ENCODE peak calls at places on chromosomes 16 and 17, in seven cellular contexts. K is GM12878, F is HCT116, Y is HL-60, T is GM12891, X is SK-N-SH, V is GM23338. M is an unnamed sample.

GRCh38 chr17:5078106-5079028 is at the start of gene ZFP3:
- DNase-seq in F (no peak), V (peak), X (peak), K (peak), T (peak), Y (no peak), M (peak)

GRCh38 chr17:27544350-27545131 is 86.4 kb upstream of the LGALS9 start:
- DNase-seq in X (no peak), T (peak), Y (peak), V (no peak), F (no peak), K (peak), M (no peak)

GRCh38 chr17:83079340-83079747 is at the start of gene METRNL:
- DNase-seq in Y (no peak), F (no peak), V (peak), X (peak), T (peak), K (no peak), M (peak)

GRCh38 chr17:59890720-59891119 is 2.0 kb downstream of the TUBD1 start:
- DNase-seq in X (no peak), T (no peak), Y (no peak), K (no peak), F (no peak), V (no peak), M (no peak)

GRCh38 chr17:77746391-77746790 is 212.1 kb upstream of the TNRC6C start:
- DNase-seq in Y (no peak), T (no peak), X (no peak), F (no peak), K (no peak), V (no peak), M (no peak)

GRCh38 chr16:12011565-12011964 is 35.0 kb downstream of the SNX29 start:
- DNase-seq in V (no peak), Y (no peak), T (no peak), F (no peak), X (no peak), K (no peak), M (no peak)

GRCh38 chr17:28335959-28336871 is 654 bp downstream of the TNFAIP1 start:
- DNase-seq in K (no peak), V (peak), X (peak), T (no peak), F (peak), Y (no peak), M (peak)

GRCh38 chr17:29004081-29004692 is 1.6 kb downstream of the SEZ6 start:
- DNase-seq in F (no peak), X (no peak), Y (no peak), V (peak), T (no peak), K (no peak), M (no peak)

GRCh38 chr17:48505788-48506187 is 25.0 kb downstream of the HOXB1 start:
- DNase-seq in Y (peak), V (no peak), K (peak), F (peak), X (no peak), T (no peak), M (no peak)

GRCh38 chr17:48513097-48513496 is 17.7 kb downstream of the HOXB1 start:
- DNase-seq in K (no peak), V (no peak), Y (no peak), T (no peak), X (no peak), F (no peak), M (no peak)

GRCh38 chr17:50861334-50861676 is 4.8 kb downstream of the TOB1 start:
- DNase-seq in V (no peak), X (no peak), F (no peak), K (no peak), T (no peak), Y (no peak), M (no peak)

GRCh38 chr16:24967074-24967473 is 48.1 kb downstream of the ARHGAP17 start:
- DNase-seq in X (no peak), K (no peak), F (no peak), T (no peak), V (no peak), Y (no peak), M (no peak)

GRCh38 chr17:32802306-32802705 is 74.6 kb downstream of the MYO1D start:
- DNase-seq in F (no peak), V (no peak), X (no peak), T (no peak), K (no peak), Y (no peak), M (no peak)

GRCh38 chr17:78986048-78986648 is 6.4 kb upstream of the LGALS3BP start:
- DNase-seq in V (no peak), K (no peak), T (no peak), F (no peak), X (no peak), Y (peak), M (peak)

GRCh38 chr17:58084317-58084981 is 1.2 kb downstream of the DYNLL2 start:
- DNase-seq in X (peak), K (peak), T (peak), V (peak), F (peak), Y (no peak), M (peak)

GRCh38 chr17:63258785-63259184 is 187.3 kb downstream of the CYB561 start:
- DNase-seq in V (no peak), Y (no peak), T (no peak), F (no peak), K (no peak), X (no peak), M (no peak)

GRCh38 chr16:57533618-57534336 is 2.6 kb downstream of the CCDC102A start:
- DNase-seq in F (no peak), K (no peak), T (no peak), V (no peak), X (peak), Y (no peak), M (no peak)

GRCh38 chr17:36496018-36496789 is 9.7 kb downstream of the ZNHIT3 start:
- DNase-seq in V (no peak), X (no peak), K (no peak), T (no peak), F (no peak), Y (no peak), M (no peak)

GRCh38 chr17:37535906-37536305 is 46.2 kb downstream of the DUSP14 start:
- DNase-seq in V (no peak), F (no peak), Y (no peak), X (no peak), K (no peak), T (no peak), M (no peak)

GRCh38 chr16:84514874-84515835 is 10.7 kb upstream of the MEAK7 start:
- DNase-seq in F (no peak), V (no peak), Y (peak), K (peak), X (no peak), T (peak), M (peak)

GRCh38 chr16:25027781-25028180 is 12.6 kb upstream of the ARHGAP17 start:
- DNase-seq in V (no peak), F (no peak), X (no peak), T (no peak), Y (no peak), K (no peak), M (no peak)

GRCh38 chr17:3732171-3732570 is 8.5 kb downstream of the HASPIN start:
- DNase-seq in Y (no peak), V (no peak), X (no peak), K (peak), T (no peak), F (no peak), M (peak)

GRCh38 chr17:48719642-48720262 is 2.6 kb downstream of the PRAC1 start:
- DNase-seq in F (no peak), K (no peak), Y (no peak), V (peak), T (no peak), X (peak), M (no peak)

GRCh38 chr16:11562941-11563340 is 23.8 kb downstream of the LITAF start:
- DNase-seq in T (no peak), F (no peak), Y (no peak), X (no peak), K (no peak), V (no peak), M (no peak)

GRCh38 chr16:12703935-12704334 is 99.8 kb downstream of the CPPED1 start:
- DNase-seq in T (no peak), Y (no peak), K (no peak), V (no peak), F (no peak), X (no peak), M (no peak)

GRCh38 chr17:82439194-82439828 is 11.2 kb downstream of the CYBC1 start:
- DNase-seq in K (no peak), V (no peak), T (no peak), F (no peak), X (peak), Y (no peak), M (no peak)

GRCh38 chr16:56424791-56425438 is 430 bp downstream of the AMFR start:
- DNase-seq in V (peak), T (peak), Y (no peak), F (no peak), X (peak), K (no peak), M (peak)

GRCh38 chr17:4369557-4370230 is 3.2 kb upstream of the UBE2G1 start:
- DNase-seq in V (no peak), F (no peak), Y (no peak), K (no peak), X (no peak), T (no peak), M (no peak)

GRCh38 chr17:52828621-52829020 is 670.1 kb upstream of the CA10 start:
- DNase-seq in T (no peak), V (peak), K (no peak), Y (no peak), F (no peak), X (no peak), M (no peak)

GRCh38 chr16:67247698-67248400 is 568 bp upstream of the FHOD1 start:
- DNase-seq in Y (no peak), K (no peak), V (no peak), F (no peak), X (no peak), T (no peak), M (no peak)

GRCh38 chr17:55275894-55276804 is 11.4 kb downstream of the HLF start:
- DNase-seq in F (no peak), X (no peak), V (peak), K (no peak), T (no peak), Y (no peak), M (no peak)

DNA sequence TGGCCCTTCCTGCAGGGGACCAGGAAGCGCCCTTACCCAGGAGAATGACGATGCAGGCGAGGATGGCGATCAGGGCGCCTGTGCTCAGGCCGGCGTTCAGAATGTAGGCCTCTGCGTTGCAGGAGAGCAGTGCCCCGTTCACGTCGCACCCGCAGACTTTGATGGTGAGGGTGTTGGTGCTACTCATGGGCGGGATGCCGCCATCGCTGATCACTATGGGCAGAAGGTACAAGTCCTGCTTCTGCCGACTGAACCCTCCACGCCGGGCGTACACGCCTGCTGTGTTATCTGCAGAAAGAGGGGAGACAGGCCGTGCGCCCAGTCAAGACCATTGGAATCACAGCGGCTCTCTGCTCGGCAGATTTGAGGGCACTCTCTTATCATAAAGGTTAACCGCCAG is 171.1 kb downstream of the CDH11 start:
- DNase-seq in F (no peak), K (no peak), Y (no peak), T (no peak), X (no peak), V (no peak), M (no peak)
- TF ChIP-seq POLR2AphosphoS5 in F (no peak), K (no peak), Y (no peak), T (no peak), X (no peak), V (no peak), M (no peak)

GRCh38 chr17:74442670-74443515 is 11.0 kb downstream of the GPRC5C start:
- DNase-seq in T (no peak), V (peak), K (no peak), F (peak), X (peak), Y (peak), M (peak)
- TF ChIP-seq POLR2AphosphoS5 in T (no peak), V (no peak), K (no peak), F (peak), X (no peak), Y (peak), M (peak)

GRCh38 chr17:43020789-43021738 is 1.1 kb downstream of the VAT1 start:
- DNase-seq in X (peak), V (peak), T (no peak), F (no peak), K (no peak), Y (peak), M (peak)
- TF ChIP-seq POLR2AphosphoS5 in X (no peak), V (peak), T (no peak), F (no peak), K (no peak), Y (peak), M (peak)

GRCh38 chr16:4209657-4210056 is 32.2 kb downstream of the SRL start:
- DNase-seq in Y (no peak), V (no peak), F (no peak), X (no peak), T (no peak), K (no peak), M (no peak)

GRCh38 chr16:4212934-4213296 is 29.0 kb downstream of the SRL start:
- DNase-seq in K (no peak), X (no peak), F (peak), V (no peak), Y (no peak), T (no peak), M (no peak)

GRCh38 chr16:4214215-4214621 is 27.7 kb downstream of the SRL start:
- DNase-seq in X (no peak), F (peak), V (no peak), K (no peak), T (no peak), Y (no peak), M (peak)

GRCh38 chr16:4213721-4214120 is 28.2 kb downstream of the SRL start:
- DNase-seq in Y (no peak), F (no peak), V (no peak), T (no peak), X (no peak), K (no peak), M (peak)

GRCh38 chr16:4212207-4212933 is 29.5 kb downstream of the SRL start:
- DNase-seq in T (no peak), F (no peak), Y (no peak), V (no peak), X (no peak), K (no peak), M (no peak)
- TF ChIP-seq POLR2AphosphoS5 in T (no peak), F (no peak), Y (no peak), V (no peak), X (no peak), K (no peak), M (no peak)

GRCh38 chr17:17412331-17412730 is 64.5 kb upstream of the MED9 start:
- DNase-seq in Y (no peak), T (no peak), K (no peak), F (no peak), V (no peak), X (no peak), M (no peak)

GRCh38 chr17:17414316-17414937 is 62.4 kb upstream of the MED9 start:
- DNase-seq in V (no peak), X (no peak), K (no peak), F (no peak), T (no peak), Y (no peak), M (no peak)

GRCh38 chr17:17411692-17412091 is 65.1 kb upstream of the MED9 start:
- DNase-seq in T (no peak), K (no peak), X (no peak), F (no peak), Y (no peak), V (no peak), M (no peak)

GRCh38 chr17:17413821-17414220 is 63.0 kb upstream of the MED9 start:
- DNase-seq in Y (no peak), K (no peak), F (no peak), V (no peak), X (no peak), T (no peak), M (no peak)

DNA sequence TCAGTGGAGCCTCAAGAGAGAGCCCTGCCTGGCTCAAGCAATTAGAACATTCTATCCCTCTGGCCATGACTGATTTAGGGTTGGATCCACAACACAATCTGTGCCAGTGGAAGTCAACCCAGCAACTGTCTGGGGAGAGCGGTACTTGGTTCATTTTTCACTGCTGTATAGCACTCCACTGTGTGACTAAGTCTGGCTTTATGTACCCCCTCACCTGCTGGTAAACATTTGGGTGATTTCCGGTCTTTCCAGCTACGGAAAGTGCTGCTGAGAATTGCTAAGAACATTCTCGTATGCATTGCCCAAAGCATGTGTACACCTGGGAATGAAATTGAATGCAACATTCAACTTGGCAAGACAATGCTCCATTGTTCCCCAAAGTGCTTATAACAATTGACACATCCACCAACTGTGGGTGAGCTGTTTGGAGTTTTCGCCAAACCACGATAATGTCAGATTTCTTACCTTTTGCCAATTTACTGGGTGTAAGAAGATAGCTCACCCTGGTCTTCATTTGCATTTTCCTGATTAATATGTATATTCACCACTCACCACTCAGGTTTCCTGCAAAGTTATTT is 63.5 kb upstream of the MED9 start:
- DNase-seq in V (no peak), Y (no peak), T (no peak), X (no peak), F (no peak), K (no peak), M (no peak)
- TF ChIP-seq POLR2AphosphoS5 in V (no peak), Y (no peak), T (no peak), X (no peak), F (no peak), K (no peak), M (no peak)

GRCh38 chr17:21282850-21283249 is 1.7 kb upstream of the MAP2K3 start:
- DNase-seq in X (no peak), K (no peak), Y (no peak), F (no peak), V (no peak), T (no peak), M (no peak)

GRCh38 chr17:21284319-21285163 is at the start of gene MAP2K3:
- DNase-seq in Y (peak), K (peak), T (peak), F (peak), V (peak), X (peak), M (peak)

GRCh38 chr17:21280081-21280518 is 4.4 kb upstream of the MAP2K3 start:
- DNase-seq in Y (peak), V (peak), F (peak), K (peak), T (peak), X (peak), M (peak)

GRCh38 chr17:21283482-21284318 is 811 bp upstream of the MAP2K3 start:
- DNase-seq in V (peak), T (no peak), Y (no peak), F (peak), X (peak), K (no peak), M (peak)

GRCh38 chr17:21282231-21282630 is 2.3 kb upstream of the MAP2K3 start:
- DNase-seq in K (no peak), V (no peak), X (no peak), F (peak), Y (no peak), T (no peak), M (no peak)
- TF ChIP-seq POLR2AphosphoS5 in K (no peak), V (no peak), X (peak), F (peak), Y (no peak), T (no peak), M (peak)

GRCh38 chr16:81581107-81581506 is 136.5 kb downstream of the CMIP start:
- DNase-seq in F (no peak), T (no peak), K (no peak), V (no peak), Y (no peak), X (no peak), M (peak)
- TF ChIP-seq POLR2AphosphoS5 in F (no peak), T (no peak), K (no peak), V (no peak), Y (no peak), X (no peak), M (peak)

GRCh38 chr16:3003582-3004270 is 9.0 kb upstream of the CLDN9 start:
- DNase-seq in F (peak), V (peak), T (peak), Y (peak), X (peak), K (peak), M (peak)
- TF ChIP-seq POLR2AphosphoS5 in F (no peak), V (peak), T (no peak), Y (no peak), X (no peak), K (no peak), M (no peak)

GRCh38 chr16:54165174-54165911 is 121.2 kb downstream of the IRX3 start:
- DNase-seq in X (no peak), V (no peak), F (no peak), K (no peak), T (no peak), Y (no peak), M (no peak)
- TF ChIP-seq POLR2AphosphoS5 in X (no peak), V (no peak), F (no peak), K (no peak), T (no peak), Y (no peak), M (no peak)

GRCh38 chr17:30950669-30951399 is 20.0 kb upstream of the RNF135 start:
- DNase-seq in X (peak), F (no peak), V (no peak), K (no peak), Y (no peak), T (no peak), M (peak)
- TF ChIP-seq POLR2AphosphoS5 in X (peak), F (no peak), V (no peak), K (no peak), Y (no peak), T (no peak), M (peak)